ENCODE peak calls at places on chromosomes 6 and 20, in ten cellular contexts. G is adipocyte; M is stimulated activated CD8-positive, alpha-beta memory T cell treated with anti-CD3 and anti-CD28 coated beads, Interleukin-12 subunit alpha, Interleukin-12 subunit beta, amount 100 ng/mL, for 4 hours; K is T-helper 17 cell; J is left cardiac atrium; U is body of pancreas; X is RCC 7860; N is ELF-1; W is SHP77 treated with DMSO at 0.1 percent for 48 hours; F is right atrium auricular region. Q is an unnamed sample.

GRCh38 chr20:37276494-37277252 is 12.8 kb upstream of the MANBAL start:
- DNase-seq in G (peak; percentile 90), M (no peak), K (no peak), J (peak; percentile 39), U (peak; percentile 55), X (no peak), N (no peak), W (peak; percentile 17), F (no peak), Q (peak; percentile 88)

GRCh38 chr6:62390413-62390812 is 104.4 kb upstream of the KHDRBS2 start:
- DNase-seq in G (no peak), M (no peak), K (no peak), J (no peak), U (no peak), X (no peak), N (no peak), W (no peak), F (no peak), Q (no peak)

GRCh38 chr6:119347466-119348307 is 1.9 kb downstream of the MAN1A1 start:
- DNase-seq in G (peak; percentile 32), M (peak; percentile 10), K (no peak), J (peak; percentile 28), U (peak; percentile 56), X (peak; percentile 26), N (peak; percentile 25), W (peak; percentile 15), F (no peak), Q (peak; percentile 48)

GRCh38 chr20:40294175-40294574 is 394.9 kb downstream of the MAFB start:
- DNase-seq in G (no peak), M (no peak), K (no peak), J (no peak), U (no peak), X (no peak), N (no peak), W (no peak), F (no peak), Q (no peak)

GRCh38 chr20:57509665-57510237 is 15.2 kb downstream of the CTCFL start:
- DNase-seq in G (peak; percentile 10), M (no peak), K (no peak), J (no peak), U (no peak), X (no peak), N (peak; percentile 51), W (peak; percentile 13), F (no peak), Q (peak; percentile 70)

GRCh38 chr6:140970485-140970884 is 1162.2 kb upstream of the GJE1 start:
- DNase-seq in G (peak; percentile 96), M (no peak), K (no peak), J (no peak), U (no peak), X (no peak), N (no peak), W (no peak), F (no peak), Q (no peak)

GRCh38 chr20:32582659-32583580 is 2.2 kb downstream of the NOL4L start:
- DNase-seq in G (peak; percentile 68), M (no peak), K (peak; percentile 33), J (peak; percentile 38), U (peak; percentile 21), X (no peak), N (no peak), W (no peak), F (no peak), Q (peak; percentile 91)

GRCh38 chr6:34003962-34004361 is 141.9 kb downstream of the GRM4 start:
- DNase-seq in G (no peak), M (no peak), K (no peak), J (no peak), U (no peak), X (no peak), N (no peak), W (no peak), F (no peak), Q (no peak)

GRCh38 chr6:5151955-5152401 is 66.8 kb downstream of the PPP1R3G start:
- DNase-seq in G (peak; percentile 58), M (no peak), K (no peak), J (no peak), U (no peak), X (peak; percentile 42), N (no peak), W (no peak), F (no peak), Q (no peak)

GRCh38 chr20:31718952-31719643 is 3.6 kb downstream of the BCL2L1 start:
- DNase-seq in G (no peak), M (no peak), K (no peak), J (no peak), U (no peak), X (peak; percentile 49), N (peak; percentile 55), W (no peak), F (no peak), Q (peak; percentile 42)

GRCh38 chr20:51036226-51036625 is 13.3 kb upstream of the KCNG1 start:
- DNase-seq in G (peak; percentile 55), M (no peak), K (no peak), J (no peak), U (no peak), X (no peak), N (no peak), W (no peak), F (no peak), Q (no peak)

GRCh38 chr20:21323640-21324039 is 20.5 kb downstream of the XRN2 start:
- DNase-seq in G (peak; percentile 50), M (no peak), K (no peak), J (no peak), U (no peak), X (no peak), N (no peak), W (no peak), F (no peak), Q (no peak)

GRCh38 chr6:56770011-56770520 is 127.4 kb upstream of the DST start:
- DNase-seq in G (no peak), M (no peak), K (no peak), J (no peak), U (no peak), X (no peak), N (no peak), W (no peak), F (no peak), Q (no peak)

GRCh38 chr6:12060780-12061619 is 48.9 kb downstream of the HIVEP1 start:
- DNase-seq in G (no peak), M (peak; percentile 40), K (peak; percentile 67), J (peak; percentile 70), U (peak; percentile 30), X (peak; percentile 74), N (peak; percentile 61), W (no peak), F (peak; percentile 74), Q (peak; percentile 94)

GRCh38 chr6:166441641-166442078 is 58.9 kb upstream of the MPC1 start:
- DNase-seq in G (no peak), M (no peak), K (no peak), J (no peak), U (no peak), X (no peak), N (no peak), W (no peak), F (no peak), Q (no peak)